ENCODE peak calls at places on chromosomes 4 and X, in five cellular contexts. D is WERI-Rb-1, C is A549, S is mucosa of descending colon, W is kidney epithelial cell. F is an unnamed sample.

GRCh38 chr4:140635606-140636005 is 66.8 kb upstream of the UCP1 start:
- DNase-seq in D (no peak), C (peak), S (no peak), W (peak), F (peak)

GRCh38 chrX:100296183-100296753 is 113.8 kb downstream of the PCDH19 start:
- DNase-seq in D (no peak), C (no peak), S (no peak), W (no peak), F (no peak)

GRCh38 chr4:83962492-83962891 is 426.6 kb downstream of the GPAT3 start:
- DNase-seq in D (no peak), C (no peak), S (no peak), W (no peak), F (no peak)

GRCh38 chr4:137307806-137308205 is 224.5 kb downstream of the PCDH18 start:
- DNase-seq in D (no peak), C (no peak), S (no peak), W (no peak), F (no peak)

GRCh38 chr4:13355036-13355910 is 128.9 kb downstream of the RAB28 start:
- DNase-seq in D (no peak), C (no peak), S (no peak), W (no peak), F (no peak)

GRCh38 chr4:48668254-48669017 is 111.6 kb downstream of the FRYL start:
- DNase-seq in D (no peak), C (no peak), S (no peak), W (no peak), F (no peak)

GRCh38 chrX:18883234-18883960 is 100.5 kb downstream of the PHKA2 start:
- DNase-seq in D (no peak), C (peak), S (no peak), W (no peak), F (no peak)

GRCh38 chrX:31609130-31609529 is 537.3 kb upstream of the FTHL17 start:
- DNase-seq in D (no peak), C (peak), S (no peak), W (no peak), F (no peak)

GRCh38 chr4:118969359-118969758 is 80.7 kb downstream of the SYNPO2 start:
- DNase-seq in D (peak), C (peak), S (no peak), W (no peak), F (peak)

GRCh38 chr4:37157403-37158167 is 87.0 kb upstream of the NWD2 start:
- DNase-seq in D (no peak), C (no peak), S (no peak), W (no peak), F (no peak)

GRCh38 chr4:8325284-8325973 is 55.9 kb downstream of the HTRA3 start:
- DNase-seq in D (peak), C (no peak), S (no peak), W (no peak), F (no peak)

GRCh38 chrX:56745019-56745418 is 16.0 kb downstream of the NBDY start:
- DNase-seq in D (no peak), C (peak), S (no peak), W (peak), F (no peak)

GRCh38 chr4:96016615-96017299 is 176.9 kb downstream of the PDHA2 start:
- DNase-seq in D (no peak), C (peak), S (no peak), W (no peak), F (no peak)

GRCh38 chrX:52839137-52839536 is 28.1 kb downstream of the XAGE5 start:
- DNase-seq in D (no peak), C (peak), S (no peak), W (no peak), F (no peak)
- TF ChIP-seq CTCF in D (no peak), C (no peak), S (no peak), W (no peak), F (no peak)

GRCh38 chrX:1935805-1936204 is 320.9 kb downstream of the ASMT start:
- DNase-seq in D (no peak), C (no peak), S (no peak), W (no peak), F (no peak)
- TF ChIP-seq CTCF in D (no peak), C (no peak), S (no peak), W (no peak), F (no peak)

GRCh38 chr4:111475696-111476095 is 669.6 kb upstream of the FAM241A start:
- DNase-seq in D (no peak), C (no peak), S (no peak), W (no peak), F (no peak)

GRCh38 chr4:111475001-111475400 is 670.3 kb upstream of the FAM241A start:
- DNase-seq in D (peak), C (peak), S (no peak), W (no peak), F (peak)
- TF ChIP-seq CTCF in D (peak), C (peak), S (no peak), W (peak), F (peak)

DNA sequence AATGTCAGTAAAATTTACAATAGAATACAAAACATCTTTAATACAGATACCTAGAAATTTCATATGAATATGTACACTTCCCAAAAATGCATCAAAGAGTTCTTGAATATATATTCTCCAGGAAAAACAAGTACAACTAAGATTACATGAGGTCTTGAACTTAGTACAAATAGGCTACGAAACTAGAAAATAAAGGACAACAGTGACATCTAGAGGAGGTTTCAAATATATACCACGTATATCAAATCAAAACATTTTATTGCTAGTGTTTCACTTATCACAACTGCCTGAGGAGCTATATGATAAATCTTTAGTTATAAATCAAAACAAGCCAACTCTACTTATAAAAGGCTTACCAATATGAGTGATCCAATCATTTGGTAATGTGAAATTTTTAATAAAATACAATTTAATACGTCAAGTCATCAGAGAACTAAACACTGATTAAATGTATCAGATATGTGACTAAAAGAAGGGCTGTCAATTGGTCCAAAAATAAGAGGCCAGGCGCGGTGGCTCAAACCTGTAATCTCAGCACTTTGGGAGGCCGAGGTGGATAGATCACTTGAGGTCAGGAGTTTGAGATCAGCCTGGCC is 36.6 kb downstream of the ANAPC10 start:
- DNase-seq in D (no peak), C (peak), S (no peak), W (no peak), F (no peak)
- TF ChIP-seq CTCF in D (no peak), C (peak), S (peak), W (no peak), F (peak)

F was measured in nephron progenitor cell.